ENCODE peak calls at places on chromosomes 13 and 19, in eight cellular contexts. One of them, this sample, is unnamed.

GRCh38 chr13:48486362-48486761 is 46.5 kb downstream of the RCBTB2 start:
- DNase-seq in uterus: no peak
- DNase-seq in GM12865: no peak
- DNase-seq in left ventricle myocardium inferior: no peak
- DNase-seq in PC-9: no peak
- DNase-seq in Panc1: no peak
- DNase-seq in upper lobe of right lung: no peak
- DNase-seq in BJ: no peak
- DNase-seq in this sample: no peak

GRCh38 chr13:63512095-63512494 is 2096.4 kb upstream of the PCDH20 start:
- DNase-seq in uterus: no peak
- DNase-seq in GM12865: no peak
- DNase-seq in left ventricle myocardium inferior: no peak
- DNase-seq in PC-9: no peak
- DNase-seq in Panc1: no peak
- DNase-seq in upper lobe of right lung: no peak
- DNase-seq in BJ: no peak
- DNase-seq in this sample: no peak

GRCh38 chr13:73767747-73768315 is 366.4 kb downstream of the KLF12 start:
- DNase-seq in uterus: no peak
- DNase-seq in GM12865: peak; percentile 28
- DNase-seq in left ventricle myocardium inferior: no peak
- DNase-seq in PC-9: no peak
- DNase-seq in Panc1: no peak
- DNase-seq in upper lobe of right lung: no peak
- DNase-seq in BJ: no peak
- DNase-seq in this sample: no peak

GRCh38 chr13:41610426-41610825 is 153.1 kb downstream of the RGCC start:
- DNase-seq in uterus: no peak
- DNase-seq in GM12865: no peak
- DNase-seq in left ventricle myocardium inferior: peak; percentile 56
- DNase-seq in PC-9: peak; percentile 91
- DNase-seq in Panc1: no peak
- DNase-seq in upper lobe of right lung: peak; percentile 83
- DNase-seq in BJ: peak; percentile 92
- DNase-seq in this sample: no peak

GRCh38 chr13:40394304-40394983 is 272.0 kb downstream of the FOXO1 start:
- DNase-seq in uterus: no peak
- DNase-seq in GM12865: no peak
- DNase-seq in left ventricle myocardium inferior: no peak
- DNase-seq in PC-9: no peak
- DNase-seq in Panc1: no peak
- DNase-seq in upper lobe of right lung: no peak
- DNase-seq in BJ: no peak
- DNase-seq in this sample: no peak

GRCh38 chr13:113959198-113959597 is 14.7 kb downstream of the C13orf46 start:
- DNase-seq in uterus: no peak
- DNase-seq in GM12865: no peak
- DNase-seq in left ventricle myocardium inferior: no peak
- DNase-seq in PC-9: no peak
- DNase-seq in Panc1: no peak
- DNase-seq in upper lobe of right lung: no peak
- DNase-seq in BJ: no peak
- DNase-seq in this sample: no peak

GRCh38 chr19:4547303-4548237 is 7.7 kb upstream of the LRG1 start:
- DNase-seq in uterus: no peak
- DNase-seq in GM12865: no peak
- DNase-seq in left ventricle myocardium inferior: no peak
- DNase-seq in PC-9: no peak
- DNase-seq in Panc1: no peak
- DNase-seq in upper lobe of right lung: peak; percentile 86
- DNase-seq in BJ: no peak
- DNase-seq in this sample: no peak

GRCh38 chr19:32686847-32687450 is 4.7 kb upstream of the NUDT19 start:
- DNase-seq in uterus: no peak
- DNase-seq in GM12865: no peak
- DNase-seq in left ventricle myocardium inferior: no peak
- DNase-seq in PC-9: peak; percentile 22
- DNase-seq in Panc1: no peak
- DNase-seq in upper lobe of right lung: no peak
- DNase-seq in BJ: no peak
- DNase-seq in this sample: no peak

GRCh38 chr19:28636706-28637105 is 576.2 kb downstream of the UQCRFS1 start:
- DNase-seq in uterus: no peak
- DNase-seq in GM12865: no peak
- DNase-seq in left ventricle myocardium inferior: no peak
- DNase-seq in PC-9: no peak
- DNase-seq in Panc1: no peak
- DNase-seq in upper lobe of right lung: no peak
- DNase-seq in BJ: no peak
- DNase-seq in this sample: no peak

GRCh38 chr19:2798158-2798685 is 12.9 kb downstream of the THOP1 start:
- DNase-seq in uterus: no peak
- DNase-seq in GM12865: no peak
- DNase-seq in left ventricle myocardium inferior: no peak
- DNase-seq in PC-9: no peak
- DNase-seq in Panc1: no peak
- DNase-seq in upper lobe of right lung: no peak
- DNase-seq in BJ: no peak
- DNase-seq in this sample: no peak

GRCh38 chr13:113403255-113404104 is 39.5 kb upstream of the GRTP1 start:
- DNase-seq in uterus: no peak
- DNase-seq in GM12865: no peak
- DNase-seq in left ventricle myocardium inferior: no peak
- DNase-seq in PC-9: no peak
- DNase-seq in Panc1: no peak
- DNase-seq in upper lobe of right lung: peak; percentile 64
- DNase-seq in BJ: no peak
- DNase-seq in this sample: no peak

GRCh38 chr13:64591981-64592380 is 2638.2 kb downstream of the PCDH9 start:
- DNase-seq in uterus: no peak
- DNase-seq in GM12865: no peak
- DNase-seq in left ventricle myocardium inferior: no peak
- DNase-seq in PC-9: no peak
- DNase-seq in Panc1: no peak
- DNase-seq in upper lobe of right lung: no peak
- DNase-seq in BJ: peak; percentile 6
- DNase-seq in this sample: no peak

GRCh38 chr19:3403489-3404323 is 37.3 kb downstream of the NFIC start:
- DNase-seq in uterus: peak; percentile 95
- DNase-seq in GM12865: no peak
- DNase-seq in left ventricle myocardium inferior: peak; percentile 93
- DNase-seq in PC-9: no peak
- DNase-seq in Panc1: no peak
- DNase-seq in upper lobe of right lung: peak; percentile 93
- DNase-seq in BJ: peak; percentile 87
- DNase-seq in this sample: peak; percentile 92

GRCh38 chr13:87779451-87779850 is 108.3 kb downstream of the SLITRK5 start:
- DNase-seq in uterus: no peak
- DNase-seq in GM12865: no peak
- DNase-seq in left ventricle myocardium inferior: no peak
- DNase-seq in PC-9: no peak
- DNase-seq in Panc1: no peak
- DNase-seq in upper lobe of right lung: no peak
- DNase-seq in BJ: no peak
- DNase-seq in this sample: no peak

GRCh38 chr13:30045916-30046704 is 195.7 kb upstream of the UBL3 start:
- DNase-seq in uterus: no peak
- DNase-seq in GM12865: no peak
- DNase-seq in left ventricle myocardium inferior: no peak
- DNase-seq in PC-9: no peak
- DNase-seq in Panc1: no peak
- DNase-seq in upper lobe of right lung: no peak
- DNase-seq in BJ: peak; percentile 55
- DNase-seq in this sample: no peak

GRCh38 chr19:30626567-30626966 is 254.4 kb downstream of the ZNF536 start:
- DNase-seq in uterus: no peak
- DNase-seq in GM12865: no peak
- DNase-seq in left ventricle myocardium inferior: no peak
- DNase-seq in PC-9: no peak
- DNase-seq in Panc1: no peak
- DNase-seq in upper lobe of right lung: no peak
- DNase-seq in BJ: no peak
- DNase-seq in this sample: no peak

GRCh38 chr13:110683203-110683883 is 22.6 kb downstream of the CARS2 start:
- DNase-seq in uterus: no peak
- DNase-seq in GM12865: no peak
- DNase-seq in left ventricle myocardium inferior: no peak
- DNase-seq in PC-9: no peak
- DNase-seq in Panc1: no peak
- DNase-seq in upper lobe of right lung: no peak
- DNase-seq in BJ: no peak
- DNase-seq in this sample: peak; percentile 45

GRCh38 chr13:101942038-101942437 is 459.8 kb downstream of the FGF14 start:
- DNase-seq in uterus: peak; percentile 30
- DNase-seq in GM12865: peak; percentile 25
- DNase-seq in left ventricle myocardium inferior: no peak
- DNase-seq in PC-9: peak; percentile 45
- DNase-seq in Panc1: peak; percentile 13
- DNase-seq in upper lobe of right lung: no peak
- DNase-seq in BJ: no peak
- DNase-seq in this sample: no peak

GRCh38 chr19:22421797-22422196 is 349 bp downstream of the ZNF98 start:
- DNase-seq in uterus: no peak
- DNase-seq in GM12865: no peak
- DNase-seq in left ventricle myocardium inferior: no peak
- DNase-seq in PC-9: no peak
- DNase-seq in Panc1: no peak
- DNase-seq in upper lobe of right lung: no peak
- DNase-seq in BJ: no peak
- DNase-seq in this sample: no peak

GRCh38 chr13:43874512-43875092 is 4.9 kb downstream of the CCDC122 start:
- DNase-seq in uterus: no peak
- DNase-seq in GM12865: peak; percentile 12
- DNase-seq in left ventricle myocardium inferior: no peak
- DNase-seq in PC-9: no peak
- DNase-seq in Panc1: no peak
- DNase-seq in upper lobe of right lung: no peak
- DNase-seq in BJ: no peak
- DNase-seq in this sample: no peak
- TF ChIP-seq CTCF in uterus: peak; percentile 62
- TF ChIP-seq CTCF in GM12865: peak; percentile 23
- TF ChIP-seq CTCF in left ventricle myocardium inferior: peak; percentile 75
- TF ChIP-seq CTCF in PC-9: peak; percentile 77
- TF ChIP-seq CTCF in Panc1: peak; percentile 38
- TF ChIP-seq CTCF in upper lobe of right lung: peak; percentile 68
- TF ChIP-seq CTCF in BJ: peak; percentile 28
- TF ChIP-seq CTCF in this sample: peak; percentile 55

GRCh38 chr13:45474584-45475454 is 10.1 kb downstream of the COG3 start:
- DNase-seq in uterus: no peak
- DNase-seq in GM12865: no peak
- DNase-seq in left ventricle myocardium inferior: no peak
- DNase-seq in PC-9: no peak
- DNase-seq in Panc1: no peak
- DNase-seq in upper lobe of right lung: no peak
- DNase-seq in BJ: no peak
- DNase-seq in this sample: no peak

GRCh38 chr13:45472171-45472705 is 7.5 kb downstream of the COG3 start:
- DNase-seq in uterus: no peak
- DNase-seq in GM12865: no peak
- DNase-seq in left ventricle myocardium inferior: no peak
- DNase-seq in PC-9: no peak
- DNase-seq in Panc1: no peak
- DNase-seq in upper lobe of right lung: no peak
- DNase-seq in BJ: no peak
- DNase-seq in this sample: no peak

GRCh38 chr13:45468676-45469075 is 3.9 kb downstream of the COG3 start:
- DNase-seq in uterus: no peak
- DNase-seq in GM12865: peak; percentile 34
- DNase-seq in left ventricle myocardium inferior: no peak
- DNase-seq in PC-9: peak; percentile 38
- DNase-seq in Panc1: no peak
- DNase-seq in upper lobe of right lung: no peak
- DNase-seq in BJ: no peak
- DNase-seq in this sample: no peak

DNA sequence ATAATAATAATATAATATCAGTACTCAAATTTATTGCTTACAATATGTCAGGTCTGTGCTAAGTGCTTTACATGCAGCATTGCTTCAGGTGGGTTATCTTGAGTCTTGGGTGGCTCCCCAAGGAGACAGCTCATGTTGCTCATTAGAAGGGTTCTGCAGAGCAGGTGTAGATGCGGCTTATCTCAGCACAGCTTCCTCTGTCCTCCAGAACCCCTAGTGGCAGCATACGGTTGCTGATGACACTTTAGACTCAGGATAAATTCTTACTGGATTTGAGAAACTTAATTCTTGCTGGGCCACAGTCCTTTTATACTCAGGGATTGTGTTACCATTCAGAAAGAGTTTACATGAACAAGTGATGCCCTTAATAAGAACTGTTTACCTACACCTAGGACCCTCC is 8.9 kb downstream of the COG3 start:
- DNase-seq in uterus: no peak
- DNase-seq in GM12865: peak; percentile 36
- DNase-seq in left ventricle myocardium inferior: no peak
- DNase-seq in PC-9: no peak
- DNase-seq in Panc1: no peak
- DNase-seq in upper lobe of right lung: no peak
- DNase-seq in BJ: no peak
- DNase-seq in this sample: no peak
- TF ChIP-seq CTCF in uterus: no peak
- TF ChIP-seq CTCF in GM12865: peak; percentile 16
- TF ChIP-seq CTCF in left ventricle myocardium inferior: peak; percentile 20
- TF ChIP-seq CTCF in PC-9: peak; percentile 15
- TF ChIP-seq CTCF in Panc1: peak; percentile 34
- TF ChIP-seq CTCF in upper lobe of right lung: no peak
- TF ChIP-seq CTCF in BJ: no peak
- TF ChIP-seq CTCF in this sample: no peak

DNA sequence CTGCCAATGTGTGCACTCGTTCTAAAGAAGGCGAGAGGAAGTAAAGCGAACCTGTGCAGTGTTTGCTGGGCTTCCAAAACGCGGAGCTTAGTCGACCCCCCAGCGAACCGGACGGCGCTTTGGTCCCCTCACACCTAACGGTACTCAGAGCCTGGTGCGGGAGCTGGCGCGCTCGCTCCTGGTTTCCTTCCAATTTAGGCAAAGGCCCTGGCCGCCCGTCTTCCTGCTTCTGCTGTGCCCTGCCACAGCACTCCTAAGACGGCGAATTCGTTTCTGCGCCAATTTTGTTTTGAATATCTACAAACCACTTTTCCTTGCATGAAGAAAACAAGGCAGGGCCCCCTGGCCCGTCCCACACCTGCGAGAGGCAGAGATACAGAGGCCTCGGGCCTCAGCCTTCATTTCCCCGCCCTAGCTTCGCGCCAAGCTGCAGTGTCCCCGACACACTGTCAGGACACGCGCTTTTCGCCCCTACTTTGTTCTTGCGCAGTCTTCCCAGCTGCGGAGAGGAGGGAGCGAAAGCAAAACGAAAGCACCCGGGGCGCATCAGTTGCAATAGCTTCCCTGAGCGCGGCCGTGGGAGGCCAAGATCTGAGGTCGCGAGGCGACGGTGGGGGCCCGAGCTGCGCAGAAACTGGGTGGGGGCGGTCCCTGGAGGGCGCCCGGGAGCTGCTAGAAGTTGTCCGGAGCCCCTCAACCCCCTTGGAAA is 111.9 kb downstream of the KCNRG start:
- DNase-seq in uterus: peak; percentile 52
- DNase-seq in GM12865: peak; percentile 12
- DNase-seq in left ventricle myocardium inferior: peak; percentile 58
- DNase-seq in PC-9: no peak
- DNase-seq in Panc1: no peak
- DNase-seq in upper lobe of right lung: peak; percentile 85
- DNase-seq in BJ: no peak
- DNase-seq in this sample: peak; percentile 76
- TF ChIP-seq CTCF in uterus: no peak
- TF ChIP-seq CTCF in GM12865: no peak
- TF ChIP-seq CTCF in left ventricle myocardium inferior: no peak
- TF ChIP-seq CTCF in PC-9: no peak
- TF ChIP-seq CTCF in Panc1: no peak
- TF ChIP-seq CTCF in upper lobe of right lung: no peak
- TF ChIP-seq CTCF in BJ: peak; percentile 13
- TF ChIP-seq CTCF in this sample: no peak

GRCh38 chr13:35349052-35349451 is 127.4 kb downstream of the MAB21L1 start:
- DNase-seq in uterus: no peak
- DNase-seq in GM12865: no peak
- DNase-seq in left ventricle myocardium inferior: no peak
- DNase-seq in PC-9: no peak
- DNase-seq in Panc1: no peak
- DNase-seq in upper lobe of right lung: no peak
- DNase-seq in BJ: no peak
- DNase-seq in this sample: no peak
- TF ChIP-seq CTCF in uterus: no peak
- TF ChIP-seq CTCF in GM12865: no peak
- TF ChIP-seq CTCF in left ventricle myocardium inferior: no peak
- TF ChIP-seq CTCF in PC-9: no peak
- TF ChIP-seq CTCF in Panc1: no peak
- TF ChIP-seq CTCF in upper lobe of right lung: no peak
- TF ChIP-seq CTCF in BJ: no peak
- TF ChIP-seq CTCF in this sample: no peak

This sample was measured in adrenal gland.